ENCODE peak calls at places on chromosomes 1 and 21, in eight cellular contexts. B, G, T, M, E, L, S and X are unnamed samples.

GRCh38 chr1:225946803-225947202 is 5.8 kb upstream of the LEFTY2 start:
- DNase-seq in B (no peak), E (no peak), G (no peak), S (no peak), M (no peak), L (no peak), T (no peak), X (no peak)

GRCh38 chr1:42931911-42932422 is 26.7 kb downstream of the SLC2A1 start:
- DNase-seq in B (no peak), E (peak; percentile 62), S (no peak), T (peak; percentile 68), M (peak; percentile 83), L (peak; percentile 72), G (peak; percentile 57), X (peak; percentile 93)

GRCh38 chr1:48470506-48470905 is 1.5 kb downstream of the SPATA6 start:
- DNase-seq in E (peak; percentile 56), G (no peak), M (peak; percentile 57), L (no peak), T (no peak), S (no peak), B (peak; percentile 79), X (peak; percentile 28)

GRCh38 chr1:117570988-117571409 is 34.8 kb upstream of the TENT5C start:
- DNase-seq in B (no peak), E (peak; percentile 84), G (no peak), T (no peak), S (no peak), L (peak; percentile 53), M (peak; percentile 76), X (no peak)

GRCh38 chr21:44517175-44517899 is 22.7 kb downstream of the KRTAP10-1 start:
- DNase-seq in T (peak; percentile 71), E (peak; percentile 69), S (no peak), L (no peak), B (peak; percentile 24), G (peak; percentile 91), M (peak; percentile 38), X (no peak)

GRCh38 chr21:34617753-34618339 is 2.9 kb upstream of the RCAN1 start:
- DNase-seq in M (no peak), E (no peak), G (no peak), L (no peak), T (no peak), B (no peak), S (no peak), X (peak; percentile 20)

GRCh38 chr1:155261888-155262673 is at the start of gene SCAMP3:
- DNase-seq in T (peak; percentile 96), S (peak; percentile 89), G (peak; percentile 90), E (peak; percentile 96), M (peak; percentile 95), L (peak; percentile 94), B (peak; percentile 99), X (peak; percentile 98)

GRCh38 chr1:151098126-151098525 is 27.6 kb downstream of the GABPB2 start:
- DNase-seq in S (no peak), T (no peak), G (no peak), L (no peak), E (no peak), M (no peak), B (no peak), X (no peak)

GRCh38 chr21:15309022-15309590 is 244.3 kb upstream of the NRIP1 start:
- DNase-seq in S (no peak), L (no peak), T (no peak), G (no peak), B (no peak), E (no peak), M (no peak), X (no peak)

GRCh38 chr1:203177471-203178039 is 1.9 kb upstream of the MYBPH start:
- DNase-seq in S (no peak), T (no peak), M (no peak), G (no peak), E (no peak), L (no peak), B (peak; percentile 47), X (no peak)

GRCh38 chr1:7615138-7615537 is 156.0 kb upstream of the VAMP3 start:
- DNase-seq in G (no peak), L (no peak), S (no peak), B (no peak), M (no peak), E (no peak), T (no peak), X (no peak)

GRCh38 chr1:115478933-115479551 is 141.0 kb upstream of the NGF start:
- DNase-seq in S (no peak), G (no peak), T (no peak), E (peak; percentile 86), M (peak; percentile 72), B (no peak), L (no peak), X (no peak)

GRCh38 chr1:173424786-173425407 is 52.2 kb upstream of the PRDX6 start:
- DNase-seq in M (no peak), L (no peak), E (no peak), G (no peak), B (no peak), S (no peak), T (no peak), X (no peak)

GRCh38 chr1:21937372-21938121 is 437 bp upstream of the HSPG2 start:
- DNase-seq in E (peak; percentile 86), G (peak; percentile 98), M (peak; percentile 85), B (peak; percentile 85), S (peak; percentile 78), T (peak; percentile 87), L (peak; percentile 75), X (peak; percentile 95)

GRCh38 chr1:233010164-233010563 is 59.8 kb downstream of the NTPCR start:
- DNase-seq in B (no peak), T (no peak), S (no peak), M (no peak), E (no peak), G (no peak), L (no peak), X (no peak)

GRCh38 chr1:110824192-110824591 is 48.8 kb upstream of the CD53 start:
- DNase-seq in M (no peak), T (no peak), L (no peak), E (no peak), B (no peak), S (no peak), G (no peak), X (no peak)

GRCh38 chr21:29506214-29506613 is 207.5 kb downstream of the BACH1 start:
- DNase-seq in G (no peak), E (no peak), B (no peak), M (no peak), S (no peak), L (no peak), T (no peak), X (no peak)

GRCh38 chr1:89069955-89070354 is 4.9 kb upstream of the GBP1 start:
- DNase-seq in E (no peak), B (no peak), S (no peak), M (no peak), T (no peak), L (no peak), G (no peak), X (no peak)

GRCh38 chr1:89060091-89060490 is 4.9 kb downstream of the GBP1 start:
- DNase-seq in E (no peak), T (no peak), B (no peak), G (no peak), L (no peak), M (no peak), S (no peak), X (no peak)

GRCh38 chr1:89070509-89070908 is 5.5 kb upstream of the GBP1 start:
- DNase-seq in T (no peak), M (no peak), S (no peak), L (no peak), B (no peak), G (no peak), E (no peak), X (no peak)

GRCh38 chr1:89068291-89068690 is 3.3 kb upstream of the GBP1 start:
- DNase-seq in E (no peak), M (no peak), T (peak; percentile 89), G (no peak), L (no peak), S (no peak), B (no peak), X (no peak)

GRCh38 chr1:89065077-89065868 is at the start of gene GBP1:
- DNase-seq in L (no peak), G (no peak), B (no peak), T (no peak), E (no peak), M (no peak), S (no peak), X (peak; percentile 43)
- TF ChIP-seq POLR2A in L (peak; percentile 15), G (no peak), B (no peak), T (peak; percentile 94), E (no peak), M (no peak), S (peak; percentile 56), X (no peak)

GRCh38 chr1:183884512-183884911 is 79.6 kb downstream of the RGL1 start:
- DNase-seq in B (no peak), S (no peak), T (no peak), G (no peak), E (no peak), L (no peak), M (no peak), X (no peak)

GRCh38 chr1:183885142-183885735 is 80.3 kb downstream of the RGL1 start:
- DNase-seq in L (no peak), S (no peak), M (no peak), T (no peak), E (no peak), B (no peak), G (no peak), X (no peak)

GRCh38 chr1:183881387-183882084 is 76.6 kb downstream of the RGL1 start:
- DNase-seq in G (no peak), T (no peak), S (no peak), M (peak; percentile 65), L (peak; percentile 59), E (peak; percentile 81), B (peak; percentile 57), X (no peak)

GRCh38 chr1:183882328-183883167 is 77.6 kb downstream of the RGL1 start:
- DNase-seq in G (no peak), M (no peak), L (no peak), B (no peak), T (no peak), E (no peak), S (no peak), X (no peak)

GRCh38 chr1:183883629-183884028 is 78.7 kb downstream of the RGL1 start:
- DNase-seq in S (no peak), B (no peak), E (no peak), L (no peak), G (no peak), T (no peak), M (no peak), X (peak; percentile 51)
- H3K4me3 ChIP-seq in S (no peak overlapping the region), B (no peak overlapping the region), E (no peak overlapping the region), L (no peak overlapping the region), G (no peak overlapping the region), T (no peak overlapping the region), M (no peak overlapping the region), X (no peak overlapping the region)

GRCh38 chr1:109483658-109484518 is at the start of gene ATXN7L2:
- DNase-seq in B (peak; percentile 91), T (peak; percentile 94), L (peak; percentile 89), S (peak; percentile 77), M (peak; percentile 94), G (peak; percentile 99), E (peak; percentile 96), X (peak; percentile 82)
- TF ChIP-seq POLR2A in B (peak; percentile 47), T (peak; percentile 81), L (no peak), S (peak; percentile 62), M (no peak), G (peak; percentile 90), E (peak; percentile 80), X (no peak)

DNA sequence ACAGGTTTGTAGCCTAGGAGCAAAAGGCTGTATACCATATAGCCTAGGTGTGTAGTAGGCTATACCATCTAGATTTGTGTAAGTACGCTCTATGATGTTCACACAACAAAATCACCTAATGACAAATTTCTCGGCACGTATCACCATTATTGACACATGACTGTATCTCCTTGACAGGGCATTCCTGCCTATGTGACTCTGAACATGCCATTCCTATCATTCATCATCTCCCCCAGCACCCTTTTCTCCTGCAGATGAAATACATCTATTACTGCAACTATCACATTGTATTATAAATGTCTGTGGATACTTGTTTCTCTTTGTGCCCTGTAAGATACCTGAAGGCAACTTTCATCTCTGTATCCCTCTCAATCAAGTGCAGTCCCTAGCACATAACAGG is 29.9 kb downstream of the TP53BP2 start:
- DNase-seq in S (no peak), B (no peak), L (no peak), G (no peak), E (no peak), M (no peak), T (no peak), X (no peak)
- H3K4me3 ChIP-seq in S (no peak overlapping the region), B (no peak overlapping the region), L (no peak overlapping the region), G (no peak overlapping the region), E (no peak overlapping the region), M (no peak overlapping the region), T (no peak overlapping the region), X (no peak overlapping the region)